ENCODE peak calls at places on chromosomes 2 and 18, in seven cellular contexts. One of them, this sample, is unnamed.
A peak's percentile ranks its signal among the peaks of the same experiment; 100 is the strongest.

GRCh38 chr18:58186258-58186948 is 142.4 kb downstream of the NEDD4L start:
- DNase-seq in heart right ventricle: peak; percentile 21
- DNase-seq in colonic mucosa: peak; percentile 39
- DNase-seq in WERI-Rb-1: no peak
- DNase-seq in endothelial cell of umbilical vein: peak; percentile 85
- DNase-seq in breast epithelium: no peak
- DNase-seq in skeletal muscle cell: peak; percentile 24
- DNase-seq in this sample: no peak

GRCh38 chr2:181264016-181264415 is 193.2 kb upstream of the ITGA4 start:
- DNase-seq in endothelial cell of umbilical vein: no peak
- DNase-seq in heart right ventricle: no peak
- DNase-seq in breast epithelium: no peak
- DNase-seq in colonic mucosa: no peak
- DNase-seq in skeletal muscle cell: no peak
- DNase-seq in WERI-Rb-1: no peak
- DNase-seq in this sample: no peak

GRCh38 chr2:101473911-101474751 is 781 bp downstream of the RFX8 start:
- DNase-seq in WERI-Rb-1: no peak
- DNase-seq in colonic mucosa: peak; percentile 27
- DNase-seq in skeletal muscle cell: no peak
- DNase-seq in heart right ventricle: peak; percentile 66
- DNase-seq in endothelial cell of umbilical vein: no peak
- DNase-seq in breast epithelium: no peak
- DNase-seq in this sample: no peak

GRCh38 chr2:116696223-116696622 is 1118.3 kb upstream of the DDX18 start:
- DNase-seq in endothelial cell of umbilical vein: no peak
- DNase-seq in colonic mucosa: no peak
- DNase-seq in WERI-Rb-1: no peak
- DNase-seq in heart right ventricle: no peak
- DNase-seq in skeletal muscle cell: no peak
- DNase-seq in breast epithelium: no peak
- DNase-seq in this sample: no peak

GRCh38 chr2:122960727-122961641 is 1064.1 kb upstream of the CNTNAP5 start:
- DNase-seq in WERI-Rb-1: no peak
- DNase-seq in skeletal muscle cell: peak; percentile 65
- DNase-seq in breast epithelium: no peak
- DNase-seq in heart right ventricle: peak; percentile 8
- DNase-seq in colonic mucosa: no peak
- DNase-seq in endothelial cell of umbilical vein: no peak
- DNase-seq in this sample: no peak

GRCh38 chr18:22347624-22348511 is 69.8 kb downstream of the CTAGE1 start:
- DNase-seq in skeletal muscle cell: no peak
- DNase-seq in breast epithelium: no peak
- DNase-seq in WERI-Rb-1: no peak
- DNase-seq in colonic mucosa: peak; percentile 51
- DNase-seq in heart right ventricle: no peak
- DNase-seq in endothelial cell of umbilical vein: peak; percentile 63
- DNase-seq in this sample: no peak

GRCh38 chr2:179915395-179915992 is 54.1 kb upstream of the ZNF385B start:
- DNase-seq in skeletal muscle cell: no peak
- DNase-seq in WERI-Rb-1: no peak
- DNase-seq in endothelial cell of umbilical vein: no peak
- DNase-seq in breast epithelium: no peak
- DNase-seq in heart right ventricle: no peak
- DNase-seq in colonic mucosa: no peak
- DNase-seq in this sample: no peak

GRCh38 chr18:32661486-32662299 is 111.1 kb downstream of the KLHL14 start:
- DNase-seq in endothelial cell of umbilical vein: no peak
- DNase-seq in breast epithelium: no peak
- DNase-seq in heart right ventricle: no peak
- DNase-seq in colonic mucosa: no peak
- DNase-seq in skeletal muscle cell: peak; percentile 53
- DNase-seq in WERI-Rb-1: no peak
- DNase-seq in this sample: no peak

GRCh38 chr2:98412751-98413445 is 31.8 kb upstream of the INPP4A start:
- DNase-seq in skeletal muscle cell: no peak
- DNase-seq in heart right ventricle: peak; percentile 56
- DNase-seq in endothelial cell of umbilical vein: peak; percentile 87
- DNase-seq in breast epithelium: no peak
- DNase-seq in WERI-Rb-1: peak; percentile 42
- DNase-seq in colonic mucosa: peak; percentile 68
- DNase-seq in this sample: no peak

GRCh38 chr18:33467531-33467930 is 27.0 kb upstream of the CCDC178 start:
- DNase-seq in WERI-Rb-1: no peak
- DNase-seq in colonic mucosa: no peak
- DNase-seq in skeletal muscle cell: peak; percentile 7
- DNase-seq in endothelial cell of umbilical vein: no peak
- DNase-seq in heart right ventricle: no peak
- DNase-seq in breast epithelium: no peak
- DNase-seq in this sample: no peak

DNA sequence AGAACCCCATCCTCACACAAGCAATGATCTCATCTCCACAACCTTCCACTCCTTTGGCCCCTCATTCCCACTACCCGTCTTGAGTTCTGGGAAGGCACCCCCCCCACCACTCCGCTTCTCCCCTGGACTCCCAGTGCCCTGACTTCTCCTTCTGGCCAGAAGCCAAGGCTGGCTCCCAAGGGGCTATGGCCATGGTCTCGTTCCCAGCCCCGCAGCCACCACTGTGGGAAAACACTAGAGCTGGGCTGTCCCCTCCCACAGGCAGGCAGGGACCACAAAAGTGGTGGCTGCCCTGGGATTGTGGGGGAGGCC is 1.5 kb upstream of the ANKRD39 start:
- DNase-seq in breast epithelium: no peak
- DNase-seq in skeletal muscle cell: no peak
- DNase-seq in WERI-Rb-1: no peak
- DNase-seq in colonic mucosa: peak; percentile 51
- DNase-seq in heart right ventricle: peak; percentile 80
- DNase-seq in endothelial cell of umbilical vein: no peak
- DNase-seq in this sample: no peak
- H3K4me3 ChIP-seq in breast epithelium: peak overlapping the region; percentile 94
- H3K4me3 ChIP-seq in skeletal muscle cell: no peak overlapping the region
- H3K4me3 ChIP-seq in WERI-Rb-1: no peak overlapping the region
- H3K4me3 ChIP-seq in colonic mucosa: no peak overlapping the region
- H3K4me3 ChIP-seq in heart right ventricle: no peak overlapping the region
- H3K4me3 ChIP-seq in endothelial cell of umbilical vein: no peak overlapping the region
- H3K4me3 ChIP-seq in this sample: peak overlapping the region; percentile 84

GRCh38 chr18:48932822-48933510 is 17.8 kb downstream of the SMAD7 start:
- DNase-seq in heart right ventricle: peak; percentile 35
- DNase-seq in skeletal muscle cell: no peak
- DNase-seq in breast epithelium: no peak
- DNase-seq in WERI-Rb-1: no peak
- DNase-seq in endothelial cell of umbilical vein: peak; percentile 29
- DNase-seq in colonic mucosa: no peak
- DNase-seq in this sample: no peak
- H3K4me3 ChIP-seq in heart right ventricle: no peak overlapping the region
- H3K4me3 ChIP-seq in skeletal muscle cell: no peak overlapping the region
- H3K4me3 ChIP-seq in breast epithelium: peak overlapping the region; percentile 50
- H3K4me3 ChIP-seq in WERI-Rb-1: no peak overlapping the region
- H3K4me3 ChIP-seq in endothelial cell of umbilical vein: no peak overlapping the region
- H3K4me3 ChIP-seq in colonic mucosa: no peak overlapping the region
- H3K4me3 ChIP-seq in this sample: peak overlapping the region; percentile 18

DNA sequence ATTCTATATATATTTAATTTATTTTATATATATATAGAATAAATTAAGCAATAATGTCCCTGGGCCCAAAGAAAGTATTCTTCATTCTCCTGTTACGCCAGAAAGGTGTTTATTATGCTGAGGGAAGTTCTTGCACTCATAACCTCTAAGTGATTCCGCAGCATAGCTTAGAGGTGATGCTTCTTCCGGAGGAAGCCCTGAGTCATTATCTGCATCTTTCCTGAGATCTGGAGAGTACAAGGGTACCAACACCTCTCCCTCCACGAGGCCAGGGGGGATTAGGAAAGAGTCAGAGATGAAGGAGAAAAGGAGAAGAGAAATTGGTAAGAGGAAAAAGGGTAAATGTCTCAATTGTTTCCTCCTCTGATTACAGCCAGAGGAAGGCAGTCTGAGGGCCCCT is 43.1 kb upstream of the RTN4 start:
- DNase-seq in WERI-Rb-1: no peak
- DNase-seq in endothelial cell of umbilical vein: peak; percentile 83
- DNase-seq in heart right ventricle: no peak
- DNase-seq in breast epithelium: no peak
- DNase-seq in colonic mucosa: no peak
- DNase-seq in skeletal muscle cell: peak; percentile 58
- DNase-seq in this sample: no peak
- H3K4me3 ChIP-seq in WERI-Rb-1: no peak overlapping the region
- H3K4me3 ChIP-seq in endothelial cell of umbilical vein: no peak overlapping the region
- H3K4me3 ChIP-seq in heart right ventricle: no peak overlapping the region
- H3K4me3 ChIP-seq in breast epithelium: no peak overlapping the region
- H3K4me3 ChIP-seq in colonic mucosa: no peak overlapping the region
- H3K4me3 ChIP-seq in skeletal muscle cell: no peak overlapping the region
- H3K4me3 ChIP-seq in this sample: no peak overlapping the region

GRCh38 chr18:59269563-59270214 is 3.6 kb downstream of the RAX start:
- DNase-seq in heart right ventricle: no peak
- DNase-seq in skeletal muscle cell: no peak
- DNase-seq in endothelial cell of umbilical vein: no peak
- DNase-seq in WERI-Rb-1: no peak
- DNase-seq in colonic mucosa: no peak
- DNase-seq in breast epithelium: no peak
- DNase-seq in this sample: no peak
- H3K4me3 ChIP-seq in heart right ventricle: no peak overlapping the region
- H3K4me3 ChIP-seq in skeletal muscle cell: no peak overlapping the region
- H3K4me3 ChIP-seq in endothelial cell of umbilical vein: no peak overlapping the region
- H3K4me3 ChIP-seq in WERI-Rb-1: no peak overlapping the region
- H3K4me3 ChIP-seq in colonic mucosa: no peak overlapping the region
- H3K4me3 ChIP-seq in breast epithelium: peak overlapping the region; percentile 62
- H3K4me3 ChIP-seq in this sample: no peak overlapping the region

GRCh38 chr2:85578243-85579180 is 1.1 kb downstream of the VAMP8 start:
- DNase-seq in endothelial cell of umbilical vein: no peak
- DNase-seq in WERI-Rb-1: no peak
- DNase-seq in colonic mucosa: peak; percentile 61
- DNase-seq in breast epithelium: no peak
- DNase-seq in skeletal muscle cell: no peak
- DNase-seq in heart right ventricle: peak; percentile 48
- DNase-seq in this sample: no peak

GRCh38 chr2:85577386-85578242 is at the start of gene VAMP8:
- DNase-seq in breast epithelium: peak; percentile 90
- DNase-seq in colonic mucosa: peak; percentile 93
- DNase-seq in endothelial cell of umbilical vein: peak; percentile 37
- DNase-seq in heart right ventricle: no peak
- DNase-seq in skeletal muscle cell: no peak
- DNase-seq in WERI-Rb-1: no peak
- DNase-seq in this sample: no peak

GRCh38 chr2:85580206-85580605 is 2.8 kb downstream of the VAMP8 start:
- DNase-seq in skeletal muscle cell: no peak
- DNase-seq in heart right ventricle: no peak
- DNase-seq in endothelial cell of umbilical vein: no peak
- DNase-seq in colonic mucosa: no peak
- DNase-seq in breast epithelium: no peak
- DNase-seq in WERI-Rb-1: no peak
- DNase-seq in this sample: no peak

GRCh38 chr2:85577063-85577385 is 362 bp upstream of the VAMP8 start:
- DNase-seq in colonic mucosa: no peak
- DNase-seq in breast epithelium: no peak
- DNase-seq in endothelial cell of umbilical vein: no peak
- DNase-seq in WERI-Rb-1: no peak
- DNase-seq in heart right ventricle: no peak
- DNase-seq in skeletal muscle cell: no peak
- DNase-seq in this sample: no peak

GRCh38 chr2:85579266-85579935 is 2.0 kb downstream of the VAMP8 start:
- DNase-seq in colonic mucosa: no peak
- DNase-seq in skeletal muscle cell: no peak
- DNase-seq in breast epithelium: no peak
- DNase-seq in heart right ventricle: no peak
- DNase-seq in WERI-Rb-1: no peak
- DNase-seq in endothelial cell of umbilical vein: no peak
- DNase-seq in this sample: no peak
- H3K4me3 ChIP-seq in colonic mucosa: peak overlapping the region; percentile 56
- H3K4me3 ChIP-seq in skeletal muscle cell: no peak overlapping the region
- H3K4me3 ChIP-seq in breast epithelium: peak overlapping the region; percentile 71
- H3K4me3 ChIP-seq in heart right ventricle: no peak overlapping the region
- H3K4me3 ChIP-seq in WERI-Rb-1: no peak overlapping the region
- H3K4me3 ChIP-seq in endothelial cell of umbilical vein: no peak overlapping the region
- H3K4me3 ChIP-seq in this sample: no peak overlapping the region

GRCh38 chr2:63053235-63053888 is 2.7 kb downstream of the OTX1 start:
- DNase-seq in breast epithelium: no peak
- DNase-seq in colonic mucosa: no peak
- DNase-seq in WERI-Rb-1: no peak
- DNase-seq in skeletal muscle cell: no peak
- DNase-seq in heart right ventricle: no peak
- DNase-seq in endothelial cell of umbilical vein: no peak
- DNase-seq in this sample: no peak
- H3K4me3 ChIP-seq in breast epithelium: peak overlapping the region; percentile 51
- H3K4me3 ChIP-seq in colonic mucosa: peak overlapping the region; percentile 19
- H3K4me3 ChIP-seq in WERI-Rb-1: no peak overlapping the region
- H3K4me3 ChIP-seq in skeletal muscle cell: no peak overlapping the region
- H3K4me3 ChIP-seq in heart right ventricle: no peak overlapping the region
- H3K4me3 ChIP-seq in endothelial cell of umbilical vein: no peak overlapping the region
- H3K4me3 ChIP-seq in this sample: no peak overlapping the region

GRCh38 chr2:37653805-37654378 is 17.6 kb downstream of the CDC42EP3 start:
- DNase-seq in colonic mucosa: no peak
- DNase-seq in heart right ventricle: peak; percentile 68
- DNase-seq in WERI-Rb-1: peak; percentile 45
- DNase-seq in skeletal muscle cell: no peak
- DNase-seq in breast epithelium: peak; percentile 54
- DNase-seq in endothelial cell of umbilical vein: no peak
- DNase-seq in this sample: peak; percentile 47
- H3K4me3 ChIP-seq in colonic mucosa: no peak overlapping the region
- H3K4me3 ChIP-seq in heart right ventricle: no peak overlapping the region
- H3K4me3 ChIP-seq in WERI-Rb-1: no peak overlapping the region
- H3K4me3 ChIP-seq in skeletal muscle cell: no peak overlapping the region
- H3K4me3 ChIP-seq in breast epithelium: peak overlapping the region; percentile 40
- H3K4me3 ChIP-seq in endothelial cell of umbilical vein: no peak overlapping the region
- H3K4me3 ChIP-seq in this sample: peak overlapping the region; percentile 9

DNA sequence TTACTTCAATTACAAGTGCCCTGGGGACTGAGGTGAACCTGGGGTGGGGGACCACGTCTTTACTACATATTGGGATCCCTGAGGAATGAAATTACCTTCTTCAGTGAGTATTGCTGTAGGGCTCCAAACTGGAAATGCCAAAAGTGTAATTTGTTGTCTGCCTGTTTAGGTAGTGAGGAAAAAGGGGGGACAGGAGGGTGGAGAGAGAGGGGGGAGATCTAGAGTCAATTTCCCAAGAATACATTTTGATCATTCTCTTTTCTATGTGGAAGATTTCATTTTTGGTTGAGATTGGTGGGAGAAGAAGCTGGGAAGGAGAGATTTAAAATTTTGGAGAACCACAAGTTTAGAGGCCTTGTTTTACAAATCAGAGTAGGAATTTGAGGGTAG is 101.1 kb downstream of the SPTBN1 start:
- DNase-seq in endothelial cell of umbilical vein: no peak
- DNase-seq in skeletal muscle cell: no peak
- DNase-seq in WERI-Rb-1: peak; percentile 65
- DNase-seq in colonic mucosa: no peak
- DNase-seq in heart right ventricle: no peak
- DNase-seq in breast epithelium: no peak
- DNase-seq in this sample: no peak
- H3K4me3 ChIP-seq in endothelial cell of umbilical vein: peak overlapping the region; percentile 50
- H3K4me3 ChIP-seq in skeletal muscle cell: peak overlapping the region; percentile 52
- H3K4me3 ChIP-seq in WERI-Rb-1: peak overlapping the region; percentile 85
- H3K4me3 ChIP-seq in colonic mucosa: peak overlapping the region; percentile 66
- H3K4me3 ChIP-seq in heart right ventricle: no peak overlapping the region
- H3K4me3 ChIP-seq in breast epithelium: peak overlapping the region; percentile 70
- H3K4me3 ChIP-seq in this sample: peak overlapping the region; percentile 71

GRCh38 chr2:43387092-43388062 is 161.0 kb upstream of the ZFP36L2 start:
- DNase-seq in heart right ventricle: no peak
- DNase-seq in endothelial cell of umbilical vein: peak; percentile 46
- DNase-seq in skeletal muscle cell: peak; percentile 47
- DNase-seq in breast epithelium: no peak
- DNase-seq in WERI-Rb-1: no peak
- DNase-seq in colonic mucosa: no peak
- DNase-seq in this sample: no peak
- H3K4me3 ChIP-seq in heart right ventricle: no peak overlapping the region
- H3K4me3 ChIP-seq in endothelial cell of umbilical vein: no peak overlapping the region
- H3K4me3 ChIP-seq in skeletal muscle cell: no peak overlapping the region
- H3K4me3 ChIP-seq in breast epithelium: no peak overlapping the region
- H3K4me3 ChIP-seq in WERI-Rb-1: no peak overlapping the region
- H3K4me3 ChIP-seq in colonic mucosa: no peak overlapping the region
- H3K4me3 ChIP-seq in this sample: no peak overlapping the region